ENCODE peak calls at places on chromosomes 13 and 19, in ten cellular contexts. C is effector CD4-positive, alpha-beta T cell; S is T-helper 1 cell; T is cardiac muscle cell; D is activated CD4-positive, alpha-beta T cell treated with anti-CD3 and anti-CD28 coated beads for 4 hours; Z is astrocyte of the hippocampus; A is NCI-H774; P is AG10803; L is foreskin fibroblast; R is T-helper 2 cell. K is an unnamed sample.

GRCh38 chr19:47253467-47253881 is 2.9 kb upstream of the CCDC9 start:
- DNase-seq in C (no peak), S (no peak), T (peak), D (no peak), Z (peak), A (no peak), P (peak), L (peak), R (no peak), K (no peak)

GRCh38 chr19:19410553-19411550 is 5.4 kb downstream of the GATAD2A start:
- DNase-seq in C (no peak), S (peak), T (no peak), D (no peak), Z (no peak), A (no peak), P (no peak), L (no peak), R (no peak), K (no peak)

GRCh38 chr19:30880551-30880950 is 468.7 kb downstream of the TSHZ3 start:
- DNase-seq in C (no peak), S (no peak), T (no peak), D (no peak), Z (no peak), A (no peak), P (no peak), L (no peak), R (no peak), K (no peak)

GRCh38 chr13:34942732-34943674 is 933 bp downstream of the NBEA start:
- DNase-seq in C (no peak), S (peak), T (peak), D (no peak), Z (peak), A (no peak), P (no peak), L (no peak), R (no peak), K (no peak)

GRCh38 chr19:47274891-47275865 is 493 bp downstream of the INAFM1 start:
- DNase-seq in C (no peak), S (no peak), T (peak), D (no peak), Z (peak), A (no peak), P (peak), L (no peak), R (no peak), K (no peak)

GRCh38 chr13:32846020-32846451 is 170.2 kb upstream of the KL start:
- DNase-seq in C (no peak), S (no peak), T (no peak), D (no peak), Z (no peak), A (no peak), P (no peak), L (no peak), R (no peak), K (no peak)

GRCh38 chr19:9673912-9674668 is 810 bp downstream of the ZNF562 start:
- DNase-seq in C (no peak), S (peak), T (no peak), D (peak), Z (peak), A (no peak), P (no peak), L (peak), R (no peak), K (no peak)

GRCh38 chr13:42065414-42065813 is 17.0 kb downstream of the DGKH start:
- DNase-seq in C (no peak), S (no peak), T (no peak), D (no peak), Z (no peak), A (no peak), P (no peak), L (no peak), R (no peak), K (no peak)

GRCh38 chr19:7482584-7483439 is 6.0 kb downstream of the PEX11G start:
- DNase-seq in C (no peak), S (no peak), T (peak), D (no peak), Z (peak), A (peak), P (no peak), L (no peak), R (no peak), K (no peak)

GRCh38 chr13:30289533-30289932 is 17.8 kb downstream of the KATNAL1 start:
- DNase-seq in C (no peak), S (no peak), T (no peak), D (no peak), Z (no peak), A (no peak), P (no peak), L (no peak), R (no peak), K (no peak)

GRCh38 chr13:32022292-32022691 is 9.3 kb upstream of the FRY start:
- DNase-seq in C (no peak), S (no peak), T (no peak), D (no peak), Z (no peak), A (no peak), P (no peak), L (no peak), R (no peak), K (no peak)

GRCh38 chr19:41887711-41888382 is 4.9 kb downstream of the ARHGEF1 start:
- DNase-seq in C (peak), S (peak), T (peak), D (peak), Z (peak), A (no peak), P (no peak), L (no peak), R (peak), K (no peak)

GRCh38 chr13:112781881-112782361 is 92.1 kb downstream of the ATP11A start:
- DNase-seq in C (no peak), S (no peak), T (no peak), D (no peak), Z (peak), A (no peak), P (peak), L (no peak), R (no peak), K (no peak)

K was measured in SK-N-MC.